ENCODE peak calls at places on chromosomes 5 and 9, in nine cellular contexts. I is stomach; U is SJSA1; R is CD8-positive, alpha-beta T cell; Z is CD8-positive, alpha-beta memory T cell; L is bronchial epithelial cell; A is CD4-positive, alpha-beta memory T cell; J is neuronal stem cell; H is effector memory CD4-positive, alpha-beta T cell. F is an unnamed sample. For H3K27me3 and H3K36me3, the result is how much of the 10 kb centered on the place peaks cover.

GRCh38 chr9:106941901-106942300 is 78.9 kb downstream of the ZNF462 start:
- DNase-seq in I (no peak), U (no peak), R (no peak), Z (no peak), L (no peak), A (no peak), J (no peak), H (no peak), F (no peak)

GRCh38 chr9:114177423-114178064 is 22.2 kb downstream of the COL27A1 start:
- DNase-seq in I (no peak), U (no peak), R (no peak), Z (no peak), L (peak), A (no peak), J (no peak), H (no peak), F (no peak)

GRCh38 chr9:126421567-126422428 is 95.2 kb downstream of the MVB12B start:
- DNase-seq in I (no peak), U (no peak), R (no peak), Z (no peak), L (no peak), A (no peak), J (no peak), H (no peak), F (peak)

GRCh38 chr9:35102465-35102768 is 514 bp downstream of the STOML2 start:
- DNase-seq in I (no peak), U (no peak), R (no peak), Z (no peak), L (no peak), A (no peak), J (no peak), H (no peak), F (no peak)

GRCh38 chr5:111243353-111243752 is 19.2 kb downstream of the CAMK4 start:
- DNase-seq in I (no peak), U (no peak), R (no peak), Z (no peak), L (no peak), A (no peak), J (no peak), H (no peak), F (no peak)

GRCh38 chr5:148952097-148952828 is 110.6 kb downstream of the SH3TC2 start:
- DNase-seq in I (no peak), U (no peak), R (no peak), Z (no peak), L (no peak), A (no peak), J (no peak), H (no peak), F (no peak)

GRCh38 chr5:134133995-134134541 is 19.6 kb downstream of the TCF7 start:
- DNase-seq in I (peak), U (no peak), R (no peak), Z (no peak), L (no peak), A (no peak), J (no peak), H (no peak), F (no peak)

GRCh38 chr5:40780858-40781257 is 17.3 kb downstream of the PRKAA1 start:
- DNase-seq in I (no peak), U (no peak), R (no peak), Z (no peak), L (no peak), A (no peak), J (no peak), H (no peak), F (no peak)

GRCh38 chr5:122757268-122757667 is 17.6 kb upstream of the SNX2 start:
- DNase-seq in I (no peak), U (no peak), R (no peak), Z (no peak), L (no peak), A (no peak), J (no peak), H (no peak), F (no peak)

GRCh38 chr5:163379298-163380155 is 57.9 kb upstream of the CCNG1 start:
- DNase-seq in I (no peak), U (no peak), R (no peak), Z (no peak), L (peak), A (no peak), J (no peak), H (no peak), F (no peak)

GRCh38 chr9:132125944-132126720 is 35.7 kb upstream of the NTNG2 start:
- DNase-seq in I (no peak), U (no peak), R (no peak), Z (no peak), L (no peak), A (no peak), J (no peak), H (no peak), F (peak)

GRCh38 chr5:124744170-124744911 is 2.1 kb downstream of the ZNF608 start:
- DNase-seq in I (peak), U (no peak), R (no peak), Z (no peak), L (peak), A (no peak), J (no peak), H (no peak), F (peak)

GRCh38 chr5:151222054-151222768 is 1.7 kb downstream of the CCDC69 start:
- DNase-seq in I (no peak), U (no peak), R (no peak), Z (no peak), L (no peak), A (no peak), J (no peak), H (no peak), F (no peak)

GRCh38 chr9:129310666-129311350 is 132.7 kb upstream of the IER5L start:
- DNase-seq in I (peak), U (no peak), R (no peak), Z (no peak), L (no peak), A (no peak), J (no peak), H (no peak), F (no peak)

GRCh38 chr9:81320909-81321482 is 368.4 kb downstream of the TLE1 start:
- DNase-seq in I (no peak), U (no peak), R (no peak), Z (no peak), L (no peak), A (no peak), J (no peak), H (no peak), F (no peak)

GRCh38 chr5:172443441-172444109 is 10.8 kb downstream of the SH3PXD2B start:
- DNase-seq in I (peak), U (peak), R (no peak), Z (no peak), L (peak), A (no peak), J (no peak), H (no peak), F (no peak)

GRCh38 chr5:132666310-132667123 is 7.3 kb upstream of the IL4 start:
- DNase-seq in I (no peak), U (peak), R (no peak), Z (no peak), L (no peak), A (no peak), J (no peak), H (no peak), F (no peak)

GRCh38 chr5:169914766-169915165 is 65.5 kb downstream of the INSYN2B start:
- DNase-seq in I (no peak), U (no peak), R (no peak), Z (no peak), L (no peak), A (no peak), J (peak), H (no peak), F (no peak)

GRCh38 chr5:108061941-108062340 is 320.0 kb downstream of the FBXL17 start:
- DNase-seq in I (no peak), U (no peak), R (no peak), Z (no peak), L (no peak), A (no peak), J (no peak), H (no peak), F (no peak)

GRCh38 chr5:127042593-127042992 is 12.2 kb upstream of the MARCHF3 start:
- DNase-seq in I (no peak), U (no peak), R (no peak), Z (no peak), L (no peak), A (no peak), J (no peak), H (no peak), F (no peak)

GRCh38 chr9:35105126-35105525 is 2.2 kb upstream of the STOML2 start:
- DNase-seq in I (no peak), U (no peak), R (no peak), Z (no peak), L (no peak), A (no peak), J (no peak), H (no peak), F (peak)

GRCh38 chr5:171521219-171521633 is 101.8 kb downstream of the FGF18 start:
- DNase-seq in I (no peak), U (peak), R (no peak), Z (no peak), L (peak), A (no peak), J (no peak), H (no peak), F (peak)

GRCh38 chr5:756865-757345 is 27.6 kb downstream of the ZDHHC11B start:
- DNase-seq in I (peak), U (peak), R (no peak), Z (no peak), L (no peak), A (peak), J (peak), H (peak), F (peak)

GRCh38 chr9:135512241-135512603 is 9.0 kb upstream of the LCN1 start:
- DNase-seq in I (no peak), U (peak), R (no peak), Z (no peak), L (no peak), A (no peak), J (no peak), H (no peak), F (no peak)

GRCh38 chr9:18504707-18505106 is 30.8 kb downstream of the ADAMTSL1 start:
- DNase-seq in I (no peak), U (no peak), R (no peak), Z (no peak), L (no peak), A (no peak), J (peak), H (no peak), F (peak)

GRCh38 chr5:133336969-133337410 is 275.4 kb downstream of the FSTL4 start:
- DNase-seq in I (no peak), U (no peak), R (no peak), Z (no peak), L (no peak), A (no peak), J (no peak), H (no peak), F (no peak)

GRCh38 chr5:17241635-17242034 is 24.2 kb downstream of the BASP1 start:
- DNase-seq in I (no peak), U (no peak), R (no peak), Z (no peak), L (no peak), A (no peak), J (no peak), H (no peak), F (no peak)

GRCh38 chr5:59790399-59791130 is 103.0 kb downstream of the PDE4D start:
- DNase-seq in I (no peak), U (no peak), R (no peak), Z (no peak), L (peak), A (no peak), J (no peak), H (no peak), F (peak)

GRCh38 chr5:74971947-74972460 is 80.4 kb downstream of the GCNT4 start:
- DNase-seq in I (no peak), U (no peak), R (no peak), Z (no peak), L (no peak), A (no peak), J (no peak), H (no peak), F (no peak)

GRCh38 chr9:135711411-135711810 is 9.4 kb downstream of the KCNT1 start:
- DNase-seq in I (no peak), U (no peak), R (no peak), Z (no peak), L (no peak), A (no peak), J (no peak), H (no peak), F (no peak)

GRCh38 chr5:174903333-174903732 is 179.0 kb downstream of the MSX2 start:
- DNase-seq in I (no peak), U (no peak), R (no peak), Z (no peak), L (no peak), A (no peak), J (no peak), H (no peak), F (peak)

GRCh38 chr5:6473284-6473683 is 24.6 kb downstream of the UBE2QL1 start:
- DNase-seq in I (no peak), U (no peak), R (no peak), Z (no peak), L (no peak), A (no peak), J (no peak), H (no peak), F (no peak)

GRCh38 chr9:94212531-94212930 is 46.6 kb upstream of the ZNF169 start:
- DNase-seq in I (no peak), U (no peak), R (no peak), Z (no peak), L (no peak), A (no peak), J (no peak), H (no peak), F (peak)

GRCh38 chr5:111735829-111736228 is 21.2 kb downstream of the NREP start:
- DNase-seq in I (no peak), U (peak), R (no peak), Z (no peak), L (peak), A (no peak), J (no peak), H (no peak), F (peak)

GRCh38 chr5:23405316-23406068 is 101.9 kb upstream of the PRDM9 start:
- DNase-seq in I (no peak), U (no peak), R (no peak), Z (no peak), L (peak), A (no peak), J (no peak), H (no peak), F (no peak)

DNA sequence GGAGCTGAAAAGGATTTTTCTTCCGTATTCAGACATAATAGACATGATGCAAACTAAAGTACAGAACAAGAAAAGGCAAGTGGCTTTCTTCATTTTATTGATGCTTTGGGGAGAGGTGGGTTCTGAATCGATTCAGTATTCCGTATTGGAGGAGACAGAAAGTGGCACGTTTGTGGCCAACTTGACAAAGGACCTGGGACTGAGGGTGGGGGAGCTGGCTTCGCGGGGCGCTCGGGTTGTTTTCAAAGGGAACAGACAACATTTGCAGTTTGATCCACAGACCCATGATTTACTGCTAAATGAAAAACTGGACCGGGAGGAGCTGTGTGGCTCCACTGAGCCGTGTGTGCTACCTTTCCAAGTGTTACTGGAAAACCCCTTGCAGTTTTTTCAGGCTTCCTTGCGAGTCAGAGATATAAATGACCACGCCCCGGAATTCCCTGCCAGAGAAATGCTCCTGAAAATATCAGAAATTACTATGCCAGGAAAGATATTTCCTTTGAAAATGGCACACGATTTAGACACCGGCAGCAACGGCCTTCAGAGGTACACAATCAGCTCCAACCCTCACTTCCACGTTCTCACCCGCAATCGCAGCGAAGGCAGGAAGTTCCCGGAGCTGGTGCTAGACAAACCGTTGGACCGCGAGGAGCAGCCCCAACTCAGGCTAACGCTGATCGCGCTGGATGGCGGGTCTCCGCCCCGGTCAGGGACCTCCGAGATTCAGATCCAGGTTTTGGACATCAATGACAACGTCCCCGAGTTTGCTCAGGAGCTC is 547 bp downstream of the PCDHB6 start:
- DNase-seq in I (no peak), U (no peak), R (no peak), Z (no peak), L (no peak), A (no peak), J (no peak), H (no peak), F (no peak)
- H3K4me3 ChIP-seq in I (no peak), U (no peak), R (no peak), Z (no peak), L (no peak), A (no peak), J (no peak), H (no peak), F (no peak)

DNA sequence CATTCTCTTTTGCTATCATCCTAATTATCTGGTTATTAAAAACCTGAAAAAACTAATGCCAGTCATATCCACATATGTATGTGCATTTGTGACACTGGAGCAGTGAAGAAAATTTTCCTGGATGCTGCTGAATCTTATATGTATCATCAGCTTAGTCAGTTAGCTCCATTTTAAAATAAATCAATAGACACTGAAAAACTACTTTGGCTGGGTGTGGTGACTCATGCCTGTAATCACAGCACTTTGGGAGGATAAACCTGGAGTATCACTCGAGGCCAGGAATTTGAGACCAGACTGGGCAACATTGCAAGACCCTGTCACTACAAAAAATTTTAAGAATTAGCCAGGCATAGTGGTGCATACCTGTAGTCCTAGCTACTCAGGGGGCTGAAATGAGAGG is 511.0 kb upstream of the TLE4 start:
- DNase-seq in I (no peak), U (no peak), R (no peak), Z (no peak), L (peak), A (no peak), J (no peak), H (no peak), F (no peak)
- H3K27me3 ChIP-seq in I (under half), U (under half), R (under half), Z (under half), L (under half), A (under half), J (under half), H (under half), F (under half)

GRCh38 chr9:95927288-95928004 is 52.0 kb downstream of the ERCC6L2 start:
- DNase-seq in I (no peak), U (no peak), R (no peak), Z (no peak), L (no peak), A (no peak), J (no peak), H (no peak), F (no peak)

GRCh38 chr9:95930314-95930713 is 54.8 kb downstream of the ERCC6L2 start:
- DNase-seq in I (no peak), U (no peak), R (no peak), Z (no peak), L (no peak), A (no peak), J (no peak), H (no peak), F (no peak)

GRCh38 chr9:95923794-95924193 is 48.3 kb downstream of the ERCC6L2 start:
- DNase-seq in I (no peak), U (no peak), R (no peak), Z (no peak), L (no peak), A (no peak), J (no peak), H (no peak), F (no peak)

GRCh38 chr9:95920024-95920423 is 44.5 kb downstream of the ERCC6L2 start:
- DNase-seq in I (no peak), U (no peak), R (no peak), Z (no peak), L (no peak), A (no peak), J (no peak), H (no peak), F (no peak)

GRCh38 chr9:95924955-95925354 is 49.5 kb downstream of the ERCC6L2 start:
- DNase-seq in I (no peak), U (no peak), R (no peak), Z (no peak), L (no peak), A (no peak), J (no peak), H (no peak), F (no peak)
- H3K36me3 ChIP-seq in I (half or more), U (under half), R (under half), Z (under half), L (under half), A (under half), J (half or more), H (under half), F (under half)

GRCh38 chr5:24643255-24643654 is 1.5 kb downstream of the CDH10 start:
- DNase-seq in I (no peak), U (no peak), R (no peak), Z (no peak), L (no peak), A (no peak), J (no peak), H (no peak), F (no peak)

GRCh38 chr5:24642022-24642421 is 2.8 kb downstream of the CDH10 start:
- DNase-seq in I (no peak), U (no peak), R (no peak), Z (no peak), L (peak), A (no peak), J (no peak), H (no peak), F (no peak)

GRCh38 chr5:24643880-24644279 is 898 bp downstream of the CDH10 start:
- DNase-seq in I (no peak), U (no peak), R (no peak), Z (no peak), L (peak), A (no peak), J (no peak), H (no peak), F (no peak)

GRCh38 chr5:24646915-24647314 is 2.1 kb upstream of the CDH10 start:
- DNase-seq in I (no peak), U (no peak), R (no peak), Z (no peak), L (no peak), A (no peak), J (no peak), H (no peak), F (no peak)

DNA sequence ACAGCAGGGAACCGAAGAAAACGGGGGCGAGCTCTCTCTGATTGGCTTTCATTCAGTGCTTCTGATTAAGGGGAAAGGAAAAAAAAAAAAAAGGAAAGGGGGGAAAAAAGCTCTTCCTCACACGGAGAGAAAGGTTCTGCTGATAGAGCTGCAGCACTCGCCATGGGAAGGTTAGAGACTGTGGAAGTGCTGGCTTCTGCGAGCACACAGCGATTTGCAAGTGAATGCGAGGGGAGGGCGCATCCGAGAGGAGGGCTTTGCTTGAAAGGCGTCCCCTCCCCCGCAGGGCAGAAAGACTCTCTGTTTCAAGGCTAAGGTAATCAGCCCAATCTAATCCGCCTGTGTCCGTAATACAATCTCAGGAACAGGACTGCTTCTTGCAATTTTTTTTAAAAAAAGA is at the start of gene CDH10:
- DNase-seq in I (no peak), U (no peak), R (no peak), Z (no peak), L (peak), A (no peak), J (peak), H (no peak), F (peak)
- H3K4me3 ChIP-seq in I (peak), U (no peak), R (no peak), Z (no peak), L (no peak), A (no peak), J (peak), H (no peak), F (peak)

DNA sequence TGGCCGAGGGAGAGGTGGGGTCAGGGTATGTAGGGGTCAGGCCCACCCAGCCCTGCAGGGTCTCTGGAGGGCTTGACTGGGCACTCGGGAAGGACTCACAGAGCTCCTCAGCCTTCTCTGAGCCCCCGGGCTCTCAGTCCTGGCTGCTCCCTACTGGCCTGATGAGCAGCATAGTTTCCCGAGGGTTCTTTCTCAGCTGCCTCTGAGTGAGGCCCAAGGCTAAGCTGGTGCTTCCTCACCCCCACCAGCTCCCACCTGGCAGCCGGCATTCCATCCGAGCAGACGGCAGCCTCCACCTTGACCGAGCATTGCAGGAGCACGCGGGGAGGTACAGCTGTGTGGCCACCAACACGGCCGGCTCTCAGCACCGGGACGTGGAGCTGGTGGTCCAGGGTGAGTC is 56.0 kb downstream of the HMCN2 start:
- DNase-seq in I (no peak), U (no peak), R (no peak), Z (no peak), L (no peak), A (no peak), J (no peak), H (no peak), F (peak)
- H3K27me3 ChIP-seq in I (half or more), U (under half), R (under half), Z (under half), L (under half), A (under half), J (half or more), H (under half), F (under half)

GRCh38 chr9:108869092-108869725 is 7.1 kb downstream of the ACTL7A start:
- DNase-seq in I (no peak), U (no peak), R (no peak), Z (no peak), L (peak), A (no peak), J (no peak), H (no peak), F (no peak)
- H3K36me3 ChIP-seq in I (half or more), U (under half), R (under half), Z (under half), L (under half), A (under half), J (half or more), H (under half), F (under half)